ENCODE peak calls at places on chromosomes 2 and 18, in four cellular contexts. V is naive thymus-derived CD4-positive, alpha-beta T cell; U is lower leg skin; F is astrocyte of the spinal cord. A is an unnamed sample.

GRCh38 chr2:23518481-23519333 is 133.7 kb downstream of the KLHL29 start:
- DNase-seq in V (no peak), F (no peak), U (no peak), A (no peak)

GRCh38 chr18:54742654-54743053 is 85.6 kb upstream of the RAB27B start:
- DNase-seq in F (peak), V (no peak), U (no peak), A (peak)

GRCh38 chr2:180571559-180571958 is 408.8 kb upstream of the UBE2E3 start:
- DNase-seq in V (no peak), U (no peak), F (peak), A (peak)

GRCh38 chr2:203740741-203741363 is 34.4 kb downstream of the CD28 start:
- DNase-seq in U (no peak), F (peak), V (peak), A (peak)

GRCh38 chr18:48031641-48032040 is 101.2 kb upstream of the SMAD2 start:
- DNase-seq in F (no peak), U (peak), V (no peak), A (no peak)

GRCh38 chr2:66679422-66679821 is 244.5 kb downstream of the MEIS1 start:
- DNase-seq in F (no peak), V (no peak), U (no peak), A (no peak)

GRCh38 chr2:145905371-145905770 is 1385.5 kb upstream of the ZEB2 start:
- DNase-seq in F (no peak), U (no peak), V (no peak), A (no peak)

GRCh38 chr18:13493071-13493470 is 233.3 kb downstream of the FAM210A start:
- DNase-seq in U (no peak), V (no peak), F (no peak), A (no peak)

GRCh38 chr2:118216224-118216623 is 128.0 kb downstream of the INSIG2 start:
- DNase-seq in V (no peak), U (no peak), F (no peak), A (no peak)

GRCh38 chr2:27261241-27261925 is 1.5 kb downstream of the SLC30A3 start:
- DNase-seq in F (no peak), U (no peak), V (no peak), A (no peak)
- H3K4me3 ChIP-seq in F (no peak), U (no peak), V (no peak), A (no peak)

DNA sequence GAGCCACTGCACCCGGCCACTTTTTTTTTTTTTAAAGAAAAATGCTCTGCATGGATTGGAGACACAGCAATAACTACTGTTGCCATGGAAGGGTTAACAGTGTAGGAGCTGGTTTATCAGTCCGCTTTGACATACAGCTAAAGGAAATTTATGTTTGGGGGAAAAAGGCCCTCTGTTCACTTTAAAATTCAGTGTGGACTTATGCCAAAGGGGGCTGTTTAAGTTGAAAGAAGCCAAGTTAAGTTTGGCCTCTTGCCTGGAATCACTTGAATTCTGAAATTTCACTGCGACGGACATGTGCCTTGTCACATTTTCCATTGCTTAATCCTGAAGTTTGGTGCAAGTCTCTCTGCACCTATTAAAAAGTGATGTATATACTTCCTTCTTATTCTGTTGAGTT is 3.1 kb downstream of the KCNE4 start:
- DNase-seq in U (no peak), V (no peak), F (peak), A (peak)
- H3K4me3 ChIP-seq in U (no peak), V (no peak), F (peak), A (no peak)

DNA sequence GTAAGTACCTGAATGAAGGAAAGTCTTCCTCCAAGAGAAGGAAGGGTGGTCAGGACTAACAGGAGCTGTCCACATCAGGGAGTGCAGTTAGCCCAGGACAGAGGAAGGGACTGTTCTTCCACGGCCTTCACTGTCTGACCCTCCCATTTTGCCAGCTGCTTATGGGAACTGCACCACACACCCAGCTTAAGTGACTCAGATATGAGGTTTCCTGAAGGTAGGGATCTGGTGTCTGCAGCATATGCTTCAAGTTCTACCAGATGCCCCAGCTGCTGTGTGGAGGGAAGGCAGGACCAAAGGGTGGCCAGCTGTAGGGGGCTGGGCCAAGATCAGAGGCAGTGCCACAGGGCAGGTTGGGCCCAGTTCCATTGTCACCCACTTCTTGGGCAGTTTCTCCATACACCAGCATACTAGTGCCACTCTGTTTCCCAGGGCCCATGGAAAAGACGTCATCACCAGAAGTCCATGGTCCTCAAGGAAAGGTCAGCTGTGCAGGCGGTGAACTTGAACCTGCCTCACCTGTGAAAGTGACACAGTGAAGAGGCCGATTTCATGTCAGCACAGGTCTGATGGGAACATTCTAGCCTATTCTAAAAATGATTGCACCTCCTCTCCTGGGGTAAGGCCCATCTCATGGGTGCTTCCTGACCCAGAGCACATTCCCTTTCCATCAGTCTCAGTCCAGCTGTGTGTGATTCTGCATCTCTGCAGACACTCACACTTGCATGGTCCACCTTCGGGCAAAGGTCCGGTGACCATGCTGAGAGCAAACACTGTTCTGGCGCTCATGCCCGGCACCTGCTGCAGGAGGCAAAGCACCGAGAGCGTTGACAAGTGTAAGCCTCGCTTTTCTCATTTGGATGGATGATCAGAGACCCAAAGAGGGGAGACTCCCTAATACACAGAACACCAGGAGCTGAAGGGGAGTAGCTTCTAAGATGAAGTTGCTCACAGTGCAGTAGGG is 68.0 kb downstream of the ACAA2 start:
- DNase-seq in V (no peak), U (peak), F (peak), A (no peak)
- H3K4me3 ChIP-seq in V (no peak), U (no peak), F (no peak), A (no peak)

DNA sequence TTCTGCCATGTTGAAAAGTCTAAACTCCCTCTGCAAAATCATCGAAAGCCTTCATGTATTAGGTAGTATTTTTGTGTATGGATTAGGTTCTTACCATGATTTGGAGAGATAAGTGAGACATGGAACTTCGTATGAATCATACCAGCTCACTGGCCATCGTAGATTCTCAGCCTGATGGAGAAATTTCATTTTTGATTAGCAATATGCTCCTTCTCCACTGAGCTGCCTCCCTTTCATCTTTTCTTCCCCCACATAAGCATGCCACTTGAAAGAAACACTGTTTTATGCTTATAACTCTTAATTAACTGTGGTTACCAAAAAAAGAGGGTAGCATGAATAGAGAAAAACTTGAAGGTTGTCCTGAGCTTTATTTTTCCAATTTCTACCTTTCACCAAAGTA is 111.9 kb downstream of the NCK2 start:
- DNase-seq in V (no peak), F (no peak), U (no peak), A (no peak)
- H3K4me3 ChIP-seq in V (peak), F (no peak), U (no peak), A (no peak)

GRCh38 chr2:131657895-131658768 is 130.4 kb downstream of the CCDC74A start:
- DNase-seq in V (no peak), U (no peak), F (no peak), A (no peak)

GRCh38 chr2:131656816-131657633 is 129.3 kb downstream of the CCDC74A start:
- DNase-seq in U (no peak), F (no peak), V (no peak), A (no peak)

GRCh38 chr2:131658769-131659131 is 131.1 kb downstream of the CCDC74A start:
- DNase-seq in U (no peak), V (no peak), F (no peak), A (no peak)

DNA sequence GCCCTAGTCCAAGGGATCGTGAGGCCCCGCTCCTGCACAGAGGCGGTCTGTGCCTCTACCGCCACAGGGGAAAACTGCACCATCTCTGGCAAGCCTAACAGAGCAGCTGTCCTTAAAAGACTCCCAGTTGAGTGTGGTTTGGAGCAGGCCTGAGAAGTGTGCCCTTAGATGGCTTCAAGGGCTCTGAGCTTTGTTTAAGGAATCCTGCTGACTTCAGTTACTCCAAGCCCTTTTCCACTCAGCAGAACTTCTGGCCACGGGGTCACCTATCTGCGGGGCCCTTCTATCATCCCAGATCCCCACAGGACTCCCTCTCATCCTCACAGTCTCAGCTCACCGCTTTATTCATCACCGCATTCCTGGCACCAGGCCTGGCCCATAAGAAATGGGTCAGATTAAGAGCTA is 131.5 kb downstream of the CCDC74A start:
- DNase-seq in F (peak), U (no peak), V (no peak), A (no peak)
- H3K4me3 ChIP-seq in F (no peak), U (no peak), V (no peak), A (no peak)

GRCh38 chr18:76578571-76579300 is 83.7 kb upstream of the ZNF516 start:
- DNase-seq in F (no peak), U (no peak), V (no peak), A (peak)
- H3K4me3 ChIP-seq in F (no peak), U (no peak), V (no peak), A (no peak)

DNA sequence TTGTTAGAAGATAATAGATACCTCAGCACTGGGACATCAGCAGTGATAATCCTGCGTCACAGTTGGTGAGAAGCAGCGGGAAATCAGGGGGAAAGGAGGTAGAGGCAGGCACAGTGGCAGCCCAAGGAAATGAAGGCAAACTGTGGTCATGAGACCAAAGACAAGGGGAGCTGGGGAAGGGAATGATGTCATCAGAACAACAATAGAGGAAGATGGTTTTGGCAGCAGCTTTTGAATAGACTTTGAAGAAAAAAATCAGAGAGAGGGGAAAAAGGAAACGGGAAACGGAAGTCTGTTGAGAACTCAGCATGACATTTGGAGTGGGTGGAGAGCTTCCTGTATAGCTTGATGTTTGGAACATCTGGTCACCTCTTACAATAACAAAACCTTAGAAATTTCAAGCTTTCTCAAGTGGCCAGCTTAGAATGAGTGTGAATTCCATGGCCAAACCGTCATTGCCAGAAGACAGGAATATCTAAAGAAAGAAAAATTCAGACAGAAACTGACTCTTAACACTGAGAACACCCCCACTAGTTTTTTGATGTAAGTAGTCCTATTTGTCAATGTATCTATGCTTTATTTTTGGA is 18.4 kb upstream of the YES1 start:
- DNase-seq in F (peak), U (no peak), V (peak), A (peak)
- H3K4me3 ChIP-seq in F (no peak), U (no peak), V (peak), A (no peak)

GRCh38 chr2:199988176-199988575 is 32.8 kb downstream of the MAIP1 start:
- DNase-seq in V (no peak), F (peak), U (no peak), A (peak)
- H3K4me3 ChIP-seq in V (no peak), F (no peak), U (no peak), A (peak)

GRCh38 chr2:20361903-20362302 is 11.3 kb upstream of the PUM2 start:
- DNase-seq in V (no peak), F (no peak), U (no peak), A (no peak)
- H3K4me3 ChIP-seq in V (no peak), F (no peak), U (no peak), A (no peak)

DNA sequence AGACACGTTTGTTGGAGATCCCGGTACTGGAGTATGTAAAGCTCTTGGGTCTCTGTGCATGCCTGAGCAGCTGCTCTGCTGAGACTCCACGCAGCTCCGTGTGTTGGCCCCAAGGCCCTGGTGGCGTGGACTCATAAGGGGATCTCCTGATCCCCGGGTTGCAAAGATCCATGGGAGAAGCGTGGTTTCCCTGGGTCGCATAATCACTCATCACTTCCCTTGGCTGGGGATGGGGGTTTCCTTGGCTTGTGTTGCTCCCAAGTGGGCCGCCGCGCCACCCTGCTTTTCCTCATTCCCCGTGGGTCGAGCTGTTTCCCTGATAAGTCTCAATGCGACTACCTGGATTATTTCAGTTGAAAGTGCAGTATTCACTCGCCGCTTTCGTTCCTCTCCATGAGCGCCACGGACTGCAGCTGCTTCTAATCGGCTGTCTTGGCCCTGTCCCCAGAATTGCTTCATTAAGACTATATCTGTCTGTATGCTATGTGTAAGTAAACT is 76.0 kb downstream of the EPC2 start:
- DNase-seq in V (no peak), F (peak), U (peak), A (peak)
- H3K4me3 ChIP-seq in V (no peak), F (no peak), U (no peak), A (no peak)

A was measured in choroid plexus epithelial cell.